ENCODE peak calls at places on chromosomes 11 and 22, in four cellular contexts. One of them, this sample, is unnamed.

GRCh38 chr11:85752890-85753581 is 57.9 kb downstream of the SYTL2 start:
- DNase-seq in omental fat pad: no peak
- DNase-seq in fibroblast of mammary gland: no peak
- DNase-seq in prostate gland: no peak
- DNase-seq in this sample: no peak

GRCh38 chr22:26589367-26589844 is 526 bp downstream of the TPST2 start:
- DNase-seq in omental fat pad: no peak
- DNase-seq in fibroblast of mammary gland: peak
- DNase-seq in prostate gland: no peak
- DNase-seq in this sample: no peak

GRCh38 chr11:123196060-123196714 is 1.1 kb upstream of the CLMP start:
- DNase-seq in prostate gland: no peak
- DNase-seq in fibroblast of mammary gland: no peak
- DNase-seq in omental fat pad: no peak
- DNase-seq in this sample: no peak

GRCh38 chr11:66069715-66070603 is at the start of gene PACS1:
- DNase-seq in fibroblast of mammary gland: peak
- DNase-seq in prostate gland: peak
- DNase-seq in omental fat pad: no peak
- DNase-seq in this sample: no peak

GRCh38 chr11:35418282-35418846 is 994 bp downstream of the SLC1A2 start:
- DNase-seq in prostate gland: no peak
- DNase-seq in fibroblast of mammary gland: no peak
- DNase-seq in omental fat pad: no peak
- DNase-seq in this sample: no peak

GRCh38 chr11:85627332-85627997 is at the start of gene DLG2:
- DNase-seq in prostate gland: peak
- DNase-seq in omental fat pad: no peak
- DNase-seq in fibroblast of mammary gland: peak
- DNase-seq in this sample: peak

GRCh38 chr11:124865181-124865901 is at the start of gene ROBO3:
- DNase-seq in fibroblast of mammary gland: no peak
- DNase-seq in omental fat pad: no peak
- DNase-seq in prostate gland: no peak
- DNase-seq in this sample: no peak

GRCh38 chr11:95398437-95399112 is 167.6 kb upstream of the SESN3 start:
- DNase-seq in prostate gland: no peak
- DNase-seq in fibroblast of mammary gland: peak
- DNase-seq in omental fat pad: no peak
- DNase-seq in this sample: no peak

GRCh38 chr11:73991471-73992006 is 8.9 kb upstream of the UCP2 start:
- DNase-seq in prostate gland: no peak
- DNase-seq in omental fat pad: no peak
- DNase-seq in fibroblast of mammary gland: no peak
- DNase-seq in this sample: no peak

GRCh38 chr11:64034411-64034811 is 1.3 kb upstream of the FLRT1 start:
- DNase-seq in prostate gland: no peak
- DNase-seq in fibroblast of mammary gland: no peak
- DNase-seq in omental fat pad: no peak
- DNase-seq in this sample: no peak

GRCh38 chr22:36874309-36874696 is 13.5 kb downstream of the NCF4 start:
- DNase-seq in fibroblast of mammary gland: no peak
- DNase-seq in omental fat pad: no peak
- DNase-seq in prostate gland: no peak
- DNase-seq in this sample: no peak
- TF ChIP-seq CTCF in fibroblast of mammary gland: no peak
- TF ChIP-seq CTCF in omental fat pad: no peak
- TF ChIP-seq CTCF in prostate gland: no peak
- TF ChIP-seq CTCF in this sample: no peak

GRCh38 chr11:7520981-7521487 is 7.2 kb downstream of the PPFIBP2 start:
- DNase-seq in fibroblast of mammary gland: no peak
- DNase-seq in omental fat pad: no peak
- DNase-seq in prostate gland: no peak
- DNase-seq in this sample: no peak
- TF ChIP-seq CTCF in fibroblast of mammary gland: no peak
- TF ChIP-seq CTCF in omental fat pad: no peak
- TF ChIP-seq CTCF in prostate gland: no peak
- TF ChIP-seq CTCF in this sample: no peak

GRCh38 chr22:43826142-43827093 is 14.3 kb upstream of the EFCAB6 start:
- DNase-seq in fibroblast of mammary gland: peak
- DNase-seq in omental fat pad: no peak
- DNase-seq in prostate gland: no peak
- DNase-seq in this sample: peak
- TF ChIP-seq CTCF in fibroblast of mammary gland: peak
- TF ChIP-seq CTCF in omental fat pad: no peak
- TF ChIP-seq CTCF in prostate gland: no peak
- TF ChIP-seq CTCF in this sample: peak

DNA sequence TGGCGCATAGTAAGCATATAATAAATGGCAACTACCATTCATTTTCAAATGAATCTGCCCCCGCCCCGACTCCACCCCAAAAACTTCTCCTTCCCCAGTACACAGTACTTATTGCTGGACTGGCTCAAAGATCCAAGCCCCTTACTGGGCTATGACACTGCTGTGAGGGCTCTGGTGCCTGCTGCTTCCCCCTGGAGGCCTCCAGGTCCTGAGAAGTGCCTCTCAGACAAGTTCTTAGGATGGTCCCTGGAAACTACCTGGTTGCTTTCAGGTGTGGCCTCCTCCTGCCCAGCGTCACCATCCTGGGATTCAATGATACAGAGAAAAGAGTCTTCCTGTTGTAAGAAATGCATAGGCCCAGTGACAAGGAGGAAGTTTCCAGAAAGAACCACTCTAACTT is 190.5 kb upstream of the NTM start:
- DNase-seq in prostate gland: no peak
- DNase-seq in fibroblast of mammary gland: no peak
- DNase-seq in omental fat pad: no peak
- DNase-seq in this sample: no peak
- TF ChIP-seq CTCF in prostate gland: no peak
- TF ChIP-seq CTCF in fibroblast of mammary gland: no peak
- TF ChIP-seq CTCF in omental fat pad: no peak
- TF ChIP-seq CTCF in this sample: no peak

This sample was measured in bronchial epithelial cell.